ENCODE peak calls at places on chromosomes 11 and 22, in six cellular contexts. One of them, this sample, is unnamed.

GRCh38 chr11:832529-833113 is at the start of gene CD151:
- DNase-seq in HepG2: no peak
- DNase-seq in ovary: no peak
- DNase-seq in lower leg skin: no peak
- DNase-seq in testis: peak; percentile 76
- DNase-seq in tibial nerve: no peak
- DNase-seq in this sample: no peak

GRCh38 chr22:42820075-42820763 is 36.9 kb downstream of the ARFGAP3 start:
- DNase-seq in HepG2: no peak
- DNase-seq in ovary: no peak
- DNase-seq in lower leg skin: no peak
- DNase-seq in testis: peak; percentile 9
- DNase-seq in tibial nerve: no peak
- DNase-seq in this sample: peak; percentile 28

GRCh38 chr11:69013009-69013951 is at the start of gene MRGPRF:
- DNase-seq in HepG2: no peak
- DNase-seq in ovary: peak; percentile 95
- DNase-seq in lower leg skin: peak; percentile 80
- DNase-seq in testis: peak; percentile 88
- DNase-seq in tibial nerve: peak; percentile 92
- DNase-seq in this sample: no peak

GRCh38 chr11:19506803-19507466 is 205.7 kb upstream of the NAV2 start:
- DNase-seq in HepG2: no peak
- DNase-seq in ovary: no peak
- DNase-seq in lower leg skin: no peak
- DNase-seq in testis: no peak
- DNase-seq in tibial nerve: no peak
- DNase-seq in this sample: no peak

GRCh38 chr11:73976451-73977151 is 6.0 kb downstream of the UCP2 start:
- DNase-seq in HepG2: no peak
- DNase-seq in ovary: no peak
- DNase-seq in lower leg skin: no peak
- DNase-seq in testis: no peak
- DNase-seq in tibial nerve: no peak
- DNase-seq in this sample: no peak

GRCh38 chr11:126544311-126545056 is 189.0 kb downstream of the ST3GAL4 start:
- DNase-seq in HepG2: no peak
- DNase-seq in ovary: no peak
- DNase-seq in lower leg skin: no peak
- DNase-seq in testis: peak; percentile 44
- DNase-seq in tibial nerve: no peak
- DNase-seq in this sample: peak; percentile 23

GRCh38 chr11:118180300-118180703 is 3.9 kb upstream of the SCN2B start:
- DNase-seq in HepG2: peak; percentile 59
- DNase-seq in ovary: peak; percentile 50
- DNase-seq in lower leg skin: peak; percentile 53
- DNase-seq in testis: peak; percentile 71
- DNase-seq in tibial nerve: peak; percentile 23
- DNase-seq in this sample: no peak

GRCh38 chr22:49177666-49178065 is 650.0 kb downstream of the BRD1 start:
- DNase-seq in HepG2: no peak
- DNase-seq in ovary: no peak
- DNase-seq in lower leg skin: no peak
- DNase-seq in testis: no peak
- DNase-seq in tibial nerve: no peak
- DNase-seq in this sample: no peak

GRCh38 chr22:29912605-29913398 is 29.8 kb downstream of the MTMR3 start:
- DNase-seq in HepG2: no peak
- DNase-seq in ovary: no peak
- DNase-seq in lower leg skin: no peak
- DNase-seq in testis: no peak
- DNase-seq in tibial nerve: no peak
- DNase-seq in this sample: peak; percentile 9

GRCh38 chr11:93477684-93478234 is 65.4 kb downstream of the SMCO4 start:
- DNase-seq in HepG2: no peak
- DNase-seq in ovary: no peak
- DNase-seq in lower leg skin: no peak
- DNase-seq in testis: no peak
- DNase-seq in tibial nerve: no peak
- DNase-seq in this sample: no peak

GRCh38 chr11:108142304-108142703 is 20.9 kb downstream of the ACAT1 start:
- DNase-seq in HepG2: no peak
- DNase-seq in ovary: no peak
- DNase-seq in lower leg skin: no peak
- DNase-seq in testis: no peak
- DNase-seq in tibial nerve: no peak
- DNase-seq in this sample: no peak

GRCh38 chr11:108235192-108235591 is 12.3 kb downstream of the ATM start:
- DNase-seq in HepG2: no peak
- DNase-seq in ovary: no peak
- DNase-seq in lower leg skin: no peak
- DNase-seq in testis: no peak
- DNase-seq in tibial nerve: no peak
- DNase-seq in this sample: no peak

GRCh38 chr11:30760341-30760740 is 174.2 kb upstream of the MPPED2 start:
- DNase-seq in HepG2: no peak
- DNase-seq in ovary: no peak
- DNase-seq in lower leg skin: no peak
- DNase-seq in testis: no peak
- DNase-seq in tibial nerve: no peak
- DNase-seq in this sample: no peak

GRCh38 chr11:14288189-14288935 is 70.6 kb downstream of the RRAS2 start:
- DNase-seq in HepG2: no peak
- DNase-seq in ovary: no peak
- DNase-seq in lower leg skin: no peak
- DNase-seq in testis: no peak
- DNase-seq in tibial nerve: no peak
- DNase-seq in this sample: no peak

GRCh38 chr22:29377979-29378378 is 10.4 kb downstream of the AP1B1 start:
- DNase-seq in HepG2: no peak
- DNase-seq in ovary: no peak
- DNase-seq in lower leg skin: peak; percentile 56
- DNase-seq in testis: no peak
- DNase-seq in tibial nerve: no peak
- DNase-seq in this sample: no peak

GRCh38 chr11:71213696-71214552 is 38.5 kb downstream of the SHANK2 start:
- DNase-seq in HepG2: no peak
- DNase-seq in ovary: no peak
- DNase-seq in lower leg skin: no peak
- DNase-seq in testis: no peak
- DNase-seq in tibial nerve: no peak
- DNase-seq in this sample: no peak

DNA sequence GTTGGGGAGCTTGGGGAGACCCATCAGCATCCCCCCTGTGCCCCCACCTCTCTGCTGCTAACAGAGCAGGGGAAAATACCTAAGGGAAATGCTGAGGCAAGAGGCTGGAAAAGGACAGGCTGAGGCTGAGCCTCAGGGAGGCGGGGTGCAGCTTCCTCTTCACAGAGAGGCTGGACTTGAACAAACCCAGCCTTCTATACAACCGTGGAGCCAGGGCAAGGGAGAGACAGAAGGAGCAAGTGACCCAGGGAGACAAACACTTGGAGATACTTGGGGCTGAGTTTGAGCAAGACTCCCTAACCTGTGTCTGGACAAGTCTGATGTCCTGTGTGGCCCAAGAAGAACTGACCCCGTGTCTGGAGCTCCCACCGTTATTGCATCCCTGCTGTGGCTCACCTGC is at the start of gene SLCO2B1:
- DNase-seq in HepG2: no peak
- DNase-seq in ovary: no peak
- DNase-seq in lower leg skin: no peak
- DNase-seq in testis: peak; percentile 51
- DNase-seq in tibial nerve: no peak
- DNase-seq in this sample: no peak
- TF ChIP-seq POLR2A in HepG2: no peak
- TF ChIP-seq POLR2A in ovary: no peak
- TF ChIP-seq POLR2A in lower leg skin: no peak
- TF ChIP-seq POLR2A in testis: no peak
- TF ChIP-seq POLR2A in tibial nerve: no peak
- TF ChIP-seq POLR2A in this sample: no peak

DNA sequence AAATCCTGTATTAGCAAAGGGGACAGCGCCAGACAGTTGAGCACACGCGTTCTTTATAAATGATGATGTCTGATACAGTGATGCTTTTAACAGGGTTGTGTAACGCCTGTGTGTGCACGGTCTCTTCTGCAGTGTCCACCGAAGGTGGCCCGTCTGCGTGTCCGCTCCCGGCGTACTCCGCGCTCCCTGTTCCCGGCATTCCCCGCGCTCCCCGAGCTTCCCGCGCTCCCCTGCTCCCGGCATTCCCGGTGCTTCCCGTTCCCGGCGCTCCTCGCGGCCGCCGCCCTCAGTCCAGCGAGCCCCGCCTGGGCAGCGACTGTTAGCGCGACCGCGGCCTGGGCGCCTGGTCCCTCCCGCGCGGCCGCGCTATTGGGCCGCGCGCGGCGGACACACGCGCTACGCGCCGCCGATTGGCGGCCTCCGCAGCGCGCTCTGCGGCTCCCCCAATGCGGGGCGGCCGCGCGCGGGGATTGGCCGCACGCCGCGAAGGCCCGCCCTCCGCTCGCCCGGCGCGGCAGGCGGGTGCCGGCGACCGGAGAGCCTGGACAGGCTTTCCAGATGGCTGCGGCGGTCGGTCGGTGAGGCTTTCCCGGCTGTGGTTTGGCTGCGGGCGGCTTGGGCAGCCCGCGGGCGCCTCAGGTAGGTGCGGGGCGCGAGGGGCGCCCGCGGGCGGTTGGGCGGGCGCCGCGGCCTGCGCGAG is at the start of gene DGCR8:
- DNase-seq in HepG2: peak; percentile 86
- DNase-seq in ovary: peak; percentile 93
- DNase-seq in lower leg skin: peak; percentile 88
- DNase-seq in testis: peak; percentile 96
- DNase-seq in tibial nerve: peak; percentile 80
- DNase-seq in this sample: peak; percentile 89
- TF ChIP-seq POLR2A in HepG2: peak; percentile 90
- TF ChIP-seq POLR2A in ovary: peak; percentile 36
- TF ChIP-seq POLR2A in lower leg skin: no peak
- TF ChIP-seq POLR2A in testis: no peak
- TF ChIP-seq POLR2A in tibial nerve: peak; percentile 50
- TF ChIP-seq POLR2A in this sample: peak; percentile 82

GRCh38 chr22:37819100-37819433 is 4.1 kb upstream of the GALR3 start:
- DNase-seq in HepG2: no peak
- DNase-seq in ovary: no peak
- DNase-seq in lower leg skin: no peak
- DNase-seq in testis: no peak
- DNase-seq in tibial nerve: no peak
- DNase-seq in this sample: no peak

GRCh38 chr22:37816543-37817180 is 6.5 kb upstream of the GALR3 start:
- DNase-seq in HepG2: no peak
- DNase-seq in ovary: no peak
- DNase-seq in lower leg skin: no peak
- DNase-seq in testis: no peak
- DNase-seq in tibial nerve: no peak
- DNase-seq in this sample: no peak

GRCh38 chr22:37817705-37818311 is 5.4 kb upstream of the GALR3 start:
- DNase-seq in HepG2: peak; percentile 86
- DNase-seq in ovary: peak; percentile 87
- DNase-seq in lower leg skin: peak; percentile 59
- DNase-seq in testis: peak; percentile 92
- DNase-seq in tibial nerve: peak; percentile 76
- DNase-seq in this sample: peak; percentile 83

GRCh38 chr22:37820350-37820749 is 2.8 kb upstream of the GALR3 start:
- DNase-seq in HepG2: no peak
- DNase-seq in ovary: no peak
- DNase-seq in lower leg skin: no peak
- DNase-seq in testis: no peak
- DNase-seq in tibial nerve: no peak
- DNase-seq in this sample: no peak

DNA sequence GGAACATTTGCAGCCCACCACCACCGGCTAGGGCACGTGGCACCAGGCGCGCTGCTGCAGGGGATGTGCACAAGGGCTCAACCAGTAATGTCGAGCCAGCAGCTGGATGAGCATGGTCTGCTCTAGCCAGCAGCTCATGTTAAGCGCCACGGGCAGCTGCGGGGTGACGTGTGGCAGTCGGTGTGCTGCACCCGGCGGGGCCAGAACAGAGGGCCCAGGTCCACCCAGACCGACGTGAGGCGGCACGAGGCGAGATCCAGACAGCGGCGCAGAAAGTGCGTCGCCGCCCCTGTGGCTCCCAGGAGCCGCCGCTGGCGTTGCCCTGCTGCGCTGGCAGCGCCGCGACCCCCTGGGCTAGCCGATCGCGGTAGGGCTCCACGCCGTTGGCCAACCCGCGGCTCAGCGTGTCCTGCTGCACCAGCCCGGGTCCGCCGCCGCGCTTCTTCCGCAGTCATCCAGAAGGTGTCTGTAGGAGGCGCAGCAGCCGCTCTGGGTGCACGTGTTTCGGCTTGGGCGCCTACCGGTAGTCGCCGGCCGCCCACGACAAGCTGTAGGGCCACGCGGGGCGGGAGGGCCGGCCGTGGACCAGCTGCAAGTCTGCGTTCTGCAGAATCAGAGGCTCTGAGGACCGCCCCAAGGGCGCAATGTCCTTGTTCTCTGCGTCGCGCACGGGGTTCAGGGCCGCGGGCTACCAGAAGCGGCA is 4.6 kb upstream of the GALR3 start:
- DNase-seq in HepG2: no peak
- DNase-seq in ovary: peak; percentile 48
- DNase-seq in lower leg skin: no peak
- DNase-seq in testis: peak; percentile 82
- DNase-seq in tibial nerve: no peak
- DNase-seq in this sample: no peak
- TF ChIP-seq POLR2A in HepG2: no peak
- TF ChIP-seq POLR2A in ovary: no peak
- TF ChIP-seq POLR2A in lower leg skin: no peak
- TF ChIP-seq POLR2A in testis: no peak
- TF ChIP-seq POLR2A in tibial nerve: no peak
- TF ChIP-seq POLR2A in this sample: no peak

DNA sequence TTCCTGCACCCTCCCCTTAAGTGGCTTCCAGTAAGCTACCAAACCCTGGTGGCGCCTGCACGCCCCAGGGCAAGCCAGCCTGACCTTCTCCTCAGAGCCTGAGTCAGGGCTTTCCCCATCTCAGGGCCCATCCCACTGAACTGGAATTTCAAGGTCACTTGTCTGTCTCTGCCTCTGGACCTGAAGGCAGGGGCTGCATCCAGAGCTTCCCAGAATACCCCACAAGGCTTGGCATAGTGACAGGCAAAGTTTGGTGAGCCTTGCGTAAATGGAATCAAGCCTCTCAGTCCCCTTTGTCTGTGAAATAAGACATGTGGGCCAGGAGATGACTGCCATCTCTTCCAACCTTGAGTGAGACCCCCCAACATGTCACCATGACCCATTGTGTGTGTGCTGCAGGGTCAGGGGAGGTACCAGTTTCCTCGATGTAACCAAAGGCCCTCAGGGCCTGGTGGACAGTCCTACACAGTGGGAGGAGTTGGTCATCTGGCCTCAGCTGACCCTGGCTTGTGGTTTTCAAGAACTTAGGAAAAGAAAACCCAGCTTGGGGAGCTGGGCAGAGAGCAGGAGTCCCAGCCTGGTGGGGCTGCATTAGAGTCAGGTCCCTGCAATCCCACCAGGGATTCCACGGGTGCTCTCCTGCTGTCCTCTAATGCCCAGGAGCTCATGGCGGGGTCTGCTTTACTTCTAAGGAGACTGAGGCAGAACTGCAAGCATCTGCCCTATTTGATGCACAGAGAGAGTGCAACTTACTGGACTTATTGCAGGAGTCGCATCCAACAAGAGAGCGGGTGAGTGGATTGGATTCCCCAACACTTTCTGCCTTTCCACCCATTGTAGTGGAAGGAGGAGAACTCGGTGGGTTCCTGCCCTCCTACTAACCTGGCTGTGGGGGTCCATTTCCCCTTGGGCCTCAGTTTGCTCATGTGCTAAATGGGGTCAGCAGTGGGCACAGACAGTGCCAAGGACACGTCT is 8.8 kb downstream of the ALX4 start:
- DNase-seq in HepG2: no peak
- DNase-seq in ovary: no peak
- DNase-seq in lower leg skin: no peak
- DNase-seq in testis: no peak
- DNase-seq in tibial nerve: no peak
- DNase-seq in this sample: peak; percentile 98
- TF ChIP-seq POLR2A in HepG2: no peak
- TF ChIP-seq POLR2A in ovary: no peak
- TF ChIP-seq POLR2A in lower leg skin: no peak
- TF ChIP-seq POLR2A in testis: no peak
- TF ChIP-seq POLR2A in tibial nerve: no peak
- TF ChIP-seq POLR2A in this sample: peak; percentile 63

This sample was measured in H54.